ENCODE peak calls at places on chromosomes 6 and 20, in seven cellular contexts. C, V, K, S, J, P and A are unnamed samples.

GRCh38 chr6:3712827-3713226 is 38.7 kb downstream of the PXDC1 start:
- DNase-seq in C (no peak), V (no peak), K (no peak), S (no peak), J (no peak), P (no peak), A (no peak)

GRCh38 chr6:13615802-13616140 is 636 bp downstream of the NOL7 start:
- DNase-seq in C (peak; percentile 86), V (peak; percentile 35), K (no peak), S (peak; percentile 39), J (peak; percentile 37), P (no peak), A (peak; percentile 49)

GRCh38 chr6:89117285-89118108 is at the start of gene SRSF12:
- DNase-seq in C (no peak), V (peak; percentile 39), K (no peak), S (peak; percentile 48), J (peak; percentile 38), P (peak; percentile 27), A (peak; percentile 26)

GRCh38 chr6:4262506-4262905 is 127.1 kb upstream of the ECI2 start:
- DNase-seq in C (no peak), V (no peak), K (no peak), S (no peak), J (no peak), P (no peak), A (no peak)

GRCh38 chr6:106360989-106361430 is 493 bp downstream of the CRYBG1 start:
- DNase-seq in C (no peak), V (no peak), K (no peak), S (no peak), J (no peak), P (peak; percentile 2), A (no peak)

GRCh38 chr6:150267686-150268561 is 100.9 kb upstream of the IYD start:
- DNase-seq in C (peak; percentile 78), V (peak; percentile 88), K (peak; percentile 46), S (peak; percentile 79), J (peak; percentile 74), P (peak; percentile 58), A (peak; percentile 37)

GRCh38 chr20:18983796-18984195 is 170.2 kb downstream of the SCP2D1 start:
- DNase-seq in C (no peak), V (no peak), K (no peak), S (no peak), J (no peak), P (no peak), A (no peak)

GRCh38 chr6:130906736-130907381 is 79.7 kb downstream of the SMLR1 start:
- DNase-seq in C (no peak), V (peak; percentile 77), K (peak; percentile 18), S (peak; percentile 69), J (peak; percentile 71), P (peak; percentile 69), A (peak; percentile 87)

GRCh38 chr6:37570801-37571200 is 71.1 kb upstream of the CCDC167 start:
- DNase-seq in C (no peak), V (no peak), K (no peak), S (no peak), J (no peak), P (peak; percentile 40), A (no peak)

GRCh38 chr6:166626177-166627038 is 643 bp downstream of the RPS6KA2 start:
- DNase-seq in C (no peak), V (no peak), K (no peak), S (peak; percentile 40), J (peak; percentile 51), P (peak; percentile 68), A (peak; percentile 63)

GRCh38 chr20:47327711-47328110 is 28.8 kb downstream of the ZMYND8 start:
- DNase-seq in C (no peak), V (no peak), K (no peak), S (no peak), J (no peak), P (no peak), A (no peak)

GRCh38 chr6:37699138-37699766 is 1.6 kb upstream of the MDGA1 start:
- DNase-seq in C (no peak), V (no peak), K (no peak), S (no peak), J (no peak), P (no peak), A (no peak)

GRCh38 chr20:56430471-56430870 is 18.4 kb downstream of the CASS4 start:
- DNase-seq in C (no peak), V (no peak), K (no peak), S (peak; percentile 31), J (no peak), P (no peak), A (no peak)

GRCh38 chr20:13659288-13659687 is 20.6 kb upstream of the TASP1 start:
- DNase-seq in C (no peak), V (no peak), K (no peak), S (no peak), J (no peak), P (no peak), A (no peak)

GRCh38 chr20:32526125-32526524 is 59.0 kb downstream of the NOL4L start:
- DNase-seq in C (no peak), V (no peak), K (no peak), S (no peak), J (no peak), P (no peak), A (no peak)

GRCh38 chr20:62433655-62434054 is 6.3 kb upstream of the RBBP8NL start:
- DNase-seq in C (no peak), V (no peak), K (no peak), S (peak; percentile 6), J (no peak), P (no peak), A (peak; percentile 15)

GRCh38 chr20:17568972-17569471 is 853 bp upstream of the DSTN start:
- DNase-seq in C (peak; percentile 95), V (peak; percentile 98), K (peak; percentile 93), S (peak; percentile 94), J (peak; percentile 98), P (peak; percentile 89), A (peak; percentile 95)

GRCh38 chr6:2688416-2689064 is 62.2 kb downstream of the MYLK4 start:
- DNase-seq in C (no peak), V (peak; percentile 91), K (peak; percentile 36), S (peak; percentile 82), J (peak; percentile 91), P (peak; percentile 85), A (peak; percentile 86)

GRCh38 chr20:44618318-44618731 is 33.2 kb downstream of the ADA start:
- DNase-seq in C (no peak), V (no peak), K (no peak), S (no peak), J (no peak), P (no peak), A (no peak)

DNA sequence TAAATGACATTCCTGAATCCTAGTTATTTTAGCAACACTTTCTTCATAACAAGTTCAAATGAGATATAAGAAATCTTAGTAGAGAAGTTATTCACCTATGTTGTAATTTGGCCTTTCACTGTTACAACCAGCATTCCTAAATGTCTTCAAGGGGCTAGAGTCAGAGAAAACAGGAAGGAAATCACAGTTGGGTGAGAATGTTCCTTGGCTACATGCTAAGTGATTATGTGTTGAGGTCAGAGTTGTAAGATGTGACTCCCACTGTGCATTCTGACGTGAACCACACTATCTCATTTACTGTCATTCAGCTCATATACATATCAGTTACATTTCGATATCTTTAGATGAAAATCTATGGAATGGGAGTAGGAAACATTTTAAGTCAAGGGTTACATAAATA is 51.0 kb upstream of the MLIP start:
- DNase-seq in C (no peak), V (peak; percentile 53), K (no peak), S (peak; percentile 91), J (peak; percentile 92), P (peak; percentile 97), A (peak; percentile 46)
- TF ChIP-seq CTCF in C (no peak), V (no peak), K (no peak), S (no peak), J (no peak), P (no peak), A (no peak)

GRCh38 chr20:53735536-53736050 is 142.0 kb upstream of the ZNF217 start:
- DNase-seq in C (no peak), V (peak; percentile 98), K (peak; percentile 64), S (peak; percentile 89), J (peak; percentile 94), P (peak; percentile 97), A (peak; percentile 85)
- H3K4me3 ChIP-seq in C (no peak overlapping the region), V (peak overlapping the region; percentile 16), K (no peak overlapping the region), S (no peak overlapping the region), J (no peak overlapping the region), P (no peak overlapping the region), A (no peak overlapping the region)

GRCh38 chr6:116078522-116078921 is 17.8 kb upstream of the FRK start:
- DNase-seq in C (no peak), V (no peak), K (no peak), S (no peak), J (no peak), P (no peak), A (no peak)
- TF ChIP-seq CTCF in C (no peak), V (no peak), K (peak; percentile 2), S (no peak), J (peak; percentile 1), P (peak; percentile 19), A (no peak)

DNA sequence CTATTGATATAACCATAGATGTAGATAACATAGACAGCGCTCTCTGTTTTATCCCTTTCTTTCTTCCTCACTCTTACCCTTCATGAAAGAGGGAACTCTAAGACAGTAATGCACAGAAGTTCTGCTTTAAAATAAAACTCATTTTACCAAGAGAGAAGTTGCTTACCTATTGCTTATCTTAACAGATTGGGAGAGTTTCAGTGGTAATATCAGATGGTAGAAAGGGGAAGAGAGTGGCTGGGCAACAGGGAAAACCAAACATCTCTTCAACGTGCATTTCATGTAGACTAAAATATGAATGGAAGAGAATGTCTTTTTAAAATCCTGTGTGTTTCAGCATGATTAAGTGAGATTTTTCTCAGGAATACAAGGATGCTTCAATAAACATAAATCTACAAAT is 45.3 kb upstream of the SIRPG start:
- DNase-seq in C (no peak), V (no peak), K (no peak), S (no peak), J (no peak), P (no peak), A (no peak)
- H3K4me3 ChIP-seq in C (no peak overlapping the region), V (no peak overlapping the region), K (no peak overlapping the region), S (no peak overlapping the region), J (no peak overlapping the region), P (no peak overlapping the region), A (no peak overlapping the region)

GRCh38 chr6:75504902-75505233 is 11.3 kb upstream of the FILIP1 start:
- DNase-seq in C (no peak), V (no peak), K (no peak), S (peak; percentile 54), J (peak; percentile 56), P (peak; percentile 45), A (peak; percentile 58)
- TF ChIP-seq CTCF in C (no peak), V (no peak), K (peak; percentile 19), S (peak; percentile 35), J (peak; percentile 37), P (peak; percentile 42), A (peak; percentile 45)